ENCODE peak calls at places on chromosomes 12 and 14, in ten cellular contexts. R is effector CD8-positive, alpha-beta T cell; N is stimulated activated CD8-positive, alpha-beta memory T cell treated with anti-CD3 and anti-CD28 coated beads, Interleukin-4, amount 100 ng/mL, for 1 hour; O is activated B cell treated with CpG ODN at 0.5 μM for 24 hours; S is NCI-H2081; J is mucosa of gallbladder; T is Jurkat, Clone E6-1; Z is activated naive CD8-positive, alpha-beta T cell treated with anti-CD3 and anti-CD28 coated beads, Interleukin-2, amount 50 U/mL, for 24 hours; K is A673; Q is A172. Y is an unnamed sample.

GRCh38 chr12:55681142-55682077 is 26.3 kb downstream of the ITGA7 start:
- DNase-seq in R (no peak), N (no peak), O (no peak), S (peak; percentile 6), J (peak; percentile 82), T (peak; percentile 12), Z (no peak), K (peak; percentile 95), Q (peak; percentile 76), Y (peak; percentile 9)

GRCh38 chr12:48197549-48197966 is 5.5 kb downstream of the OR10AD1 start:
- DNase-seq in R (no peak), N (no peak), O (no peak), S (peak; percentile 56), J (peak; percentile 44), T (no peak), Z (no peak), K (no peak), Q (no peak), Y (peak; percentile 44)

GRCh38 chr14:102829106-102829505 is 51.9 kb downstream of the TRAF3 start:
- DNase-seq in R (no peak), N (no peak), O (no peak), S (peak; percentile 90), J (no peak), T (no peak), Z (no peak), K (no peak), Q (no peak), Y (no peak)

GRCh38 chr12:26130728-26131127 is 5.9 kb upstream of the BHLHE41 start:
- DNase-seq in R (no peak), N (no peak), O (no peak), S (no peak), J (no peak), T (no peak), Z (no peak), K (no peak), Q (no peak), Y (no peak)

GRCh38 chr12:67082221-67082620 is 186.9 kb upstream of the CAND1 start:
- DNase-seq in R (no peak), N (no peak), O (no peak), S (no peak), J (no peak), T (no peak), Z (no peak), K (no peak), Q (no peak), Y (peak; percentile 12)

GRCh38 chr14:90500665-90501370 is 104.0 kb downstream of the CALM1 start:
- DNase-seq in R (no peak), N (no peak), O (no peak), S (no peak), J (no peak), T (no peak), Z (no peak), K (no peak), Q (no peak), Y (no peak)

GRCh38 chr14:78448483-78449094 is 278.4 kb downstream of the NRXN3 start:
- DNase-seq in R (no peak), N (no peak), O (no peak), S (peak; percentile 68), J (peak; percentile 40), T (peak; percentile 42), Z (peak; percentile 45), K (peak; percentile 60), Q (peak; percentile 12), Y (peak; percentile 65)

GRCh38 chr12:54549774-54550451 is 512 bp downstream of the PDE1B start:
- DNase-seq in R (no peak), N (no peak), O (peak; percentile 21), S (no peak), J (no peak), T (no peak), Z (peak; percentile 23), K (peak; percentile 39), Q (no peak), Y (peak; percentile 63)

GRCh38 chr14:24119691-24120090 is 4.9 kb upstream of the NRL start:
- DNase-seq in R (no peak), N (no peak), O (no peak), S (no peak), J (no peak), T (no peak), Z (no peak), K (no peak), Q (no peak), Y (no peak)

Y was measured in activated CD8-positive, alpha-beta T cell treated with anti-CD3 and anti-CD28 coated beads for 36 hours.